ENCODE peak calls at places on chromosomes 2 and 18, in six cellular contexts. A is mammary epithelial cell, X is left ventricle myocardium inferior, F is colonic mucosa, L is astrocyte of the spinal cord, T is dorsolateral prefrontal cortex. W is an unnamed sample.

GRCh38 chr18:43422483-43422882 is 145.2 kb upstream of the SYT4 start:
- DNase-seq in A (no peak), X (no peak), F (no peak), L (peak), T (no peak), W (no peak)

GRCh38 chr2:32772623-32773221 is 144.9 kb downstream of the TTC27 start:
- DNase-seq in A (peak), X (no peak), F (no peak), L (peak), T (no peak), W (peak)

GRCh38 chr2:12602661-12603060 is 114.1 kb upstream of the TRIB2 start:
- DNase-seq in A (no peak), X (no peak), F (no peak), L (peak), T (no peak), W (no peak)

GRCh38 chr2:163185160-163185559 is 346.6 kb upstream of the KCNH7 start:
- DNase-seq in A (no peak), X (no peak), F (no peak), L (no peak), T (no peak), W (no peak)

GRCh38 chr18:62572456-62572855 is 49.6 kb downstream of the ZCCHC2 start:
- DNase-seq in A (peak), X (no peak), F (no peak), L (no peak), T (no peak), W (no peak)

GRCh38 chr2:86704482-86704971 is 15.6 kb upstream of the RMND5A start:
- DNase-seq in A (peak), X (peak), F (peak), L (peak), T (no peak), W (no peak)

GRCh38 chr2:134536312-134536711 is 182.5 kb downstream of the TMEM163 start:
- DNase-seq in A (no peak), X (no peak), F (no peak), L (no peak), T (no peak), W (no peak)

GRCh38 chr2:34848132-34848531 is 1249.0 kb upstream of the FAM98A start:
- DNase-seq in A (no peak), X (no peak), F (no peak), L (no peak), T (no peak), W (no peak)

GRCh38 chr2:230097841-230098240 is 29.1 kb upstream of the SLC16A14 start:
- DNase-seq in A (no peak), X (no peak), F (no peak), L (no peak), T (no peak), W (no peak)

GRCh38 chr18:9147440-9148238 is 11.1 kb downstream of the ANKRD12 start:
- DNase-seq in A (peak), X (no peak), F (peak), L (peak), T (no peak), W (no peak)

GRCh38 chr2:157261199-157261782 is 3.8 kb downstream of the GALNT5 start:
- DNase-seq in A (peak), X (no peak), F (peak), L (peak), T (no peak), W (no peak)

GRCh38 chr2:74576151-74576755 is 21.7 kb downstream of the DOK1 start:
- DNase-seq in A (no peak), X (no peak), F (no peak), L (no peak), T (no peak), W (no peak)

GRCh38 chr2:205930209-205930608 is 155.8 kb downstream of the INO80D start:
- DNase-seq in A (no peak), X (no peak), F (no peak), L (no peak), T (no peak), W (no peak)

DNA sequence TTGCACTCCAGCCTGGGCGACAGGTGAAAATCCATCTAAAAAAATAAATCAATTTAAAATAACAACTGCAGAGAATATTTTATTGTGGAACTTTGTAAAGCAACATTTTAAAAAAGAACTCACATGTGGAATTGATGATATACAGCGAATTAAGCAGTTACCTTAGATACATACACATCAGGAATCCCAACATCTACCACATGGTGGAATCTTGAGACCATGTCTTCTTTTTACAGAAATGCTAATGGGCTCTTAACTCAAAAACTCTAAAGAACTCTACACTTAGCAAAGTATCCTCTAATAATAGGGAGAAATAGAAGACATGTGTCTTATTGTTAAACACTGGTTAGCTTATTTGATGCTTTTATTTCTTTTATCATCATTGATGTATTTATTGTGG is 373.6 kb downstream of the CDH7 start:
- DNase-seq in A (no peak), X (no peak), F (no peak), L (no peak), T (no peak), W (no peak)
- TF ChIP-seq CTCF in A (peak), X (peak), F (no peak), L (no peak), T (no peak), W (peak)

GRCh38 chr2:225793736-225794550 is 394.4 kb downstream of the NYAP2 start:
- DNase-seq in A (no peak), X (no peak), F (no peak), L (no peak), T (no peak), W (no peak)

GRCh38 chr2:225797394-225797793 is 397.9 kb downstream of the NYAP2 start:
- DNase-seq in A (no peak), X (no peak), F (no peak), L (no peak), T (no peak), W (no peak)
- TF ChIP-seq CTCF in A (peak), X (peak), F (no peak), L (no peak), T (no peak), W (no peak)

GRCh38 chr2:104733544-104733943 is 120.4 kb upstream of the POU3F3 start:
- DNase-seq in A (no peak), X (no peak), F (peak), L (no peak), T (no peak), W (no peak)
- TF ChIP-seq CTCF in A (peak), X (peak), F (no peak), L (peak), T (no peak), W (peak)

DNA sequence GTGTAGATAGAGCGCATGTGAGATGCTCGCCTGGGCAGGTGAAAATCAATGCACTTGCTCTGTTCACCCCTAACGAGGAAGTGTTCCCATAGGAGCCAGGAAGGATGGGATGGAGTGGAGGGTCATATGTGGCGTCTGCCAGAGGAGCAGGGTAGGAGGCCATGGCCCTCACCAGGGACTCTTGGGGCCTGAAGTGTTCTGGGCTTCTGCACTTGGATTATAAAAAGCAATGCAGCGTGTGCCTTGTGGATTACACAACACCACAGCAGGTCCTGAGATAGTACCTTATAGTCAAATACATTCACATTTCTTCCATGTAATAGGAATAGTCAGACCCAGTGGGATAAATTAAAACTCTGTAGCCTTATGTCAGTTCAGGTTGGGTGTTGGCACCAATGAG is 100.1 kb downstream of the CABLES1 start:
- DNase-seq in A (no peak), X (no peak), F (no peak), L (no peak), T (no peak), W (no peak)
- TF ChIP-seq CTCF in A (no peak), X (no peak), F (no peak), L (no peak), T (no peak), W (no peak)

W was measured in neural crest cell.